ENCODE peak calls at places on chromosomes 5 and 9, in five cellular contexts. Z is astrocyte of the cerebellum, H is brain microvascular endothelial cell, J is fibroblast of mammary gland, K is tibial artery. C is an unnamed sample.

GRCh38 chr9:33737811-33738606 is 57.4 kb upstream of the PRSS3 start:
- DNase-seq in H (peak), J (peak), K (no peak), Z (peak), C (peak)

GRCh38 chr5:42547146-42547545 is 123.9 kb downstream of the GHR start:
- DNase-seq in Z (no peak), J (peak), K (no peak), H (peak), C (no peak)

GRCh38 chr5:98214240-98215051 is 559.0 kb upstream of the RGMB start:
- DNase-seq in Z (peak), H (no peak), J (peak), K (no peak), C (no peak)

GRCh38 chr9:88535226-88535931 is 401 bp downstream of the NXNL2 start:
- DNase-seq in K (no peak), H (no peak), J (no peak), Z (no peak), C (no peak)

GRCh38 chr9:4620046-4620765 is 41.9 kb upstream of the PLPP6 start:
- DNase-seq in K (no peak), H (no peak), Z (no peak), J (no peak), C (no peak)

GRCh38 chr5:71576241-71576640 is 10.9 kb upstream of the MCCC2 start:
- DNase-seq in K (no peak), Z (no peak), H (no peak), J (peak), C (no peak)

GRCh38 chr5:16901038-16901644 is 34.9 kb downstream of the MYO10 start:
- DNase-seq in J (no peak), H (no peak), Z (no peak), K (no peak), C (no peak)

GRCh38 chr5:135445306-135445940 is 1.7 kb downstream of the DCANP1 start:
- DNase-seq in K (no peak), H (no peak), J (no peak), Z (no peak), C (no peak)

GRCh38 chr5:7018601-7019000 is 305.4 kb downstream of the TENT4A start:
- DNase-seq in Z (no peak), K (no peak), H (no peak), J (no peak), C (no peak)

GRCh38 chr9:20262611-20263010 is 359.7 kb downstream of the MLLT3 start:
- DNase-seq in Z (no peak), K (no peak), J (no peak), H (no peak), C (no peak)

GRCh38 chr9:88973281-88974045 is 17.8 kb upstream of the S1PR3 start:
- DNase-seq in K (peak), Z (no peak), J (no peak), H (no peak), C (no peak)

GRCh38 chr9:36923025-36923625 is 110.9 kb downstream of the PAX5 start:
- DNase-seq in H (no peak), Z (no peak), K (no peak), J (no peak), C (no peak)

GRCh38 chr5:146789712-146790660 is 88.6 kb downstream of the PPP2R2B start:
- DNase-seq in Z (no peak), H (no peak), J (no peak), K (no peak), C (no peak)

GRCh38 chr5:53733853-53734252 is 173.4 kb downstream of the NDUFS4 start:
- DNase-seq in H (no peak), Z (no peak), J (no peak), K (no peak), C (no peak)

GRCh38 chr9:93578844-93579243 is 2.5 kb downstream of the PHF2 start:
- DNase-seq in Z (no peak), H (no peak), K (no peak), J (no peak), C (no peak)

GRCh38 chr9:101354143-101354764 is 30.6 kb downstream of the BAAT start:
- DNase-seq in K (no peak), H (no peak), J (no peak), Z (no peak), C (no peak)

GRCh38 chr5:40736103-40736875 is 19.5 kb downstream of the TTC33 start:
- DNase-seq in K (no peak), Z (peak), H (peak), J (peak), C (no peak)

GRCh38 chr9:137236936-137237421 is 4.1 kb upstream of the TUBB4B start:
- DNase-seq in Z (no peak), H (no peak), J (no peak), K (no peak), C (no peak)

GRCh38 chr9:121321039-121321503 is 49.0 kb downstream of the STOM start:
- DNase-seq in K (no peak), H (peak), Z (no peak), J (no peak), C (no peak)

GRCh38 chr9:88583901-88584596 is 49.1 kb downstream of the NXNL2 start:
- DNase-seq in Z (no peak), K (no peak), J (peak), H (peak), C (peak)

GRCh38 chr9:9790216-9790872 is 822.5 kb downstream of the PTPRD start:
- DNase-seq in H (peak), K (no peak), Z (peak), J (peak), C (no peak)

GRCh38 chr5:38134750-38135330 is 123.5 kb upstream of the EGFLAM start:
- DNase-seq in J (no peak), K (no peak), H (no peak), Z (no peak), C (no peak)

GRCh38 chr5:113230711-113231652 is 203.8 kb downstream of the TSSK1B start:
- DNase-seq in H (peak), K (no peak), J (peak), Z (peak), C (no peak)

GRCh38 chr9:36110434-36110833 is 26.1 kb upstream of the GLIPR2 start:
- DNase-seq in H (no peak), J (no peak), K (no peak), Z (no peak), C (no peak)

GRCh38 chr9:106799146-106799545 is 63.8 kb upstream of the ZNF462 start:
- DNase-seq in K (no peak), Z (peak), H (peak), J (peak), C (peak)

GRCh38 chr5:134877159-134877558 is 3.0 kb downstream of the TXNDC15 start:
- DNase-seq in J (no peak), Z (no peak), K (no peak), H (no peak), C (no peak)

GRCh38 chr5:88687253-88687955 is 195.6 kb downstream of the MEF2C start:
- DNase-seq in Z (no peak), J (no peak), K (no peak), H (no peak), C (no peak)

GRCh38 chr5:135625961-135626360 is 47.2 kb upstream of the CXCL14 start:
- DNase-seq in H (no peak), J (no peak), K (no peak), Z (no peak), C (no peak)

GRCh38 chr9:129641751-129642585 is at the start of gene ASB6:
- DNase-seq in J (peak), H (peak), K (peak), Z (peak), C (peak)

GRCh38 chr5:88613051-88613450 is 269.9 kb downstream of the MEF2C start:
- DNase-seq in H (no peak), J (no peak), Z (no peak), K (no peak), C (no peak)

GRCh38 chr9:69797680-69798079 is 22.9 kb upstream of the CFAP95 start:
- DNase-seq in Z (no peak), K (no peak), J (no peak), H (no peak), C (no peak)

GRCh38 chr9:126157409-126157808 is 169.2 kb upstream of the MVB12B start:
- DNase-seq in H (no peak), Z (no peak), J (no peak), K (no peak), C (no peak)

GRCh38 chr9:74735761-74736160 is 152.0 kb downstream of the TRPM6 start:
- DNase-seq in H (no peak), K (no peak), Z (no peak), J (no peak), C (no peak)
- H3K4me3 ChIP-seq in H (no peak), K (no peak), Z (no peak), J (no peak), C (no peak)

GRCh38 chr9:15552641-15553527 is at the start of gene CCDC171:
- DNase-seq in H (peak), K (peak), J (peak), Z (peak), C (peak)
- TF ChIP-seq CTCF in H (peak), K (no peak), J (no peak), Z (no peak), C (no peak)

DNA sequence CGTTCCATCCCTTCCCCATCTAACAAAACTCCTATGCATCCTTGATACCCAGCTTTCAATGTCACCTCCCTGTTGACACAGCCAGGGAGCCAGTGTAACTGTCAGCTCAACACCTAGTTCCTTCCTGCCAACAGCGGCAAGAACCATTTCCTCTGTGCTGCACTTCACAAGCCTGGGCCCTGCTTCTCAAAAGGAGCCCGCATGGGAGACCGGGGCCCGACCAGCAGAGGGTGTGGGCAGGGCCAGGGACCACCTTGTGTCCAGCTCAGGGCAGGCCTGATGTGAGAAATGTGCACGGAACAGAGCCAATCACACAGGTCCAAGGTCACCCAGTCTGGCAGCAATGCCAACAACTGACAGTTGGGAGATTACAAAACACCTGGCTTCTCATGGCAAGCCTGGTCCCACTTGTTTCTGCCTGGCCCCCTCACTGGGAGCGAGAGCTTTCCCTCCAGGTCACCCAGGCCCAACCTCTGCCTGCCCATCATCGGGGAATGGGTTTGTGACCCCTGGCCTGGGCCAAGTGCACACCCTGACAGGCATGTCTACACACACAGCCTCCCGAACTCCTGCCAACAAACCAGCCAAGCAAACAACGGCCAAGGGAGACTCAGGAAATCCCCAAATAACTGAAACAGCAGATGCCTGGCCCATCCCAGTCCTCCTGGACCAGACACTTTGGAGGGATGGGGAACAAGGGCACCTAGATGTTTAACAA is 3.1 kb downstream of the RNF44 start:
- DNase-seq in H (no peak), Z (no peak), J (no peak), K (no peak), C (no peak)
- H3K4me3 ChIP-seq in H (no peak), Z (no peak), J (no peak), K (no peak), C (no peak)

DNA sequence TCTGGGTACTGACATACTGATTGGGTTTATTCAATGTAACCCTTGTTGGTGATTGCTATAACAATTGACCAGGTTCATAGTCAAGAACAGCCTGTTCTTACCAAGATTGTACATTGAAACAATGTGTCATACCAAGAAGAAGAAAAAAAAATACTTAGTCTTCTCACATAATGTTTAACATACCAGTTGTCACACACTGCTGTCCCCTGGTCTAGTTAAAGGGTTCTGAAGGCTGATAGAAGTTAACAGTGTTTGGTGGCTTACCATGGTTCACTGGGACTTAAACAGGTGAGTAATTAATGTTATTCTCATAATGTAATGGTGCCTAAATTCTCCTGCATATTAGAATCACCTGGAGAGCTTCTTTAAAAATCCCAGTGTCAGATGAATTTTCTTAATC is 18.5 kb upstream of the CDC42SE2 start:
- DNase-seq in K (no peak), H (no peak), J (no peak), Z (no peak), C (no peak)
- TF ChIP-seq CTCF in K (no peak), H (no peak), J (no peak), Z (no peak), C (no peak)

GRCh38 chr5:59586811-59587340 is 306.6 kb downstream of the PDE4D start:
- DNase-seq in Z (no peak), J (peak), H (no peak), K (no peak), C (no peak)
- H3K4me3 ChIP-seq in Z (peak), J (no peak), H (no peak), K (no peak), C (peak)

GRCh38 chr5:21654-22233 is 70.2 kb upstream of the PLEKHG4B start:
- DNase-seq in J (peak), K (no peak), Z (no peak), H (no peak), C (no peak)
- TF ChIP-seq CTCF in J (peak), K (no peak), Z (peak), H (peak), C (no peak)